ENCODE peak calls at places on chromosomes 3 and 15, in five cellular contexts. One of them, this sample, is unnamed.

GRCh38 chr3:70554170-70554569 is 241.7 kb upstream of the MDFIC2 start:
- DNase-seq in fibroblast of villous mesenchyme: no peak
- DNase-seq in fibroblast of mammary gland: no peak
- DNase-seq in astrocyte of the spinal cord: peak
- DNase-seq in BJ: no peak
- DNase-seq in this sample: no peak

GRCh38 chr15:67832965-67833503 is 6.8 kb downstream of the RNU6-1 start:
- DNase-seq in fibroblast of villous mesenchyme: no peak
- DNase-seq in astrocyte of the spinal cord: no peak
- DNase-seq in BJ: no peak
- DNase-seq in fibroblast of mammary gland: no peak
- DNase-seq in this sample: no peak

GRCh38 chr3:104206925-104207324 is 1159.8 kb upstream of the ALCAM start:
- DNase-seq in astrocyte of the spinal cord: no peak
- DNase-seq in fibroblast of villous mesenchyme: no peak
- DNase-seq in fibroblast of mammary gland: no peak
- DNase-seq in BJ: no peak
- DNase-seq in this sample: no peak

GRCh38 chr3:78268716-78269668 is 1229.1 kb downstream of the ROBO2 start:
- DNase-seq in fibroblast of mammary gland: no peak
- DNase-seq in fibroblast of villous mesenchyme: no peak
- DNase-seq in BJ: no peak
- DNase-seq in astrocyte of the spinal cord: no peak
- DNase-seq in this sample: no peak

GRCh38 chr15:76190767-76191538 is 120.3 kb downstream of the ETFA start:
- DNase-seq in fibroblast of mammary gland: peak
- DNase-seq in fibroblast of villous mesenchyme: peak
- DNase-seq in astrocyte of the spinal cord: peak
- DNase-seq in BJ: no peak
- DNase-seq in this sample: no peak

GRCh38 chr3:25448750-25449684 is 21.0 kb downstream of the RARB start:
- DNase-seq in astrocyte of the spinal cord: peak
- DNase-seq in BJ: no peak
- DNase-seq in fibroblast of villous mesenchyme: peak
- DNase-seq in fibroblast of mammary gland: peak
- DNase-seq in this sample: no peak

GRCh38 chr3:159852821-159853505 is 135.7 kb upstream of the IL12A start:
- DNase-seq in fibroblast of mammary gland: peak
- DNase-seq in BJ: no peak
- DNase-seq in astrocyte of the spinal cord: peak
- DNase-seq in fibroblast of villous mesenchyme: peak
- DNase-seq in this sample: no peak

GRCh38 chr3:51966016-51966415 is 1.2 kb downstream of the PCBP4 start:
- DNase-seq in BJ: no peak
- DNase-seq in fibroblast of villous mesenchyme: no peak
- DNase-seq in fibroblast of mammary gland: no peak
- DNase-seq in astrocyte of the spinal cord: no peak
- DNase-seq in this sample: no peak

GRCh38 chr3:102248981-102249705 is 185.7 kb upstream of the ZPLD1 start:
- DNase-seq in astrocyte of the spinal cord: no peak
- DNase-seq in BJ: no peak
- DNase-seq in fibroblast of villous mesenchyme: no peak
- DNase-seq in fibroblast of mammary gland: no peak
- DNase-seq in this sample: no peak

GRCh38 chr3:178795349-178795748 is 259.1 kb downstream of the KCNMB2 start:
- DNase-seq in fibroblast of mammary gland: no peak
- DNase-seq in BJ: no peak
- DNase-seq in astrocyte of the spinal cord: no peak
- DNase-seq in fibroblast of villous mesenchyme: peak
- DNase-seq in this sample: no peak

GRCh38 chr3:63386568-63386967 is 108.5 kb downstream of the SYNPR start:
- DNase-seq in astrocyte of the spinal cord: no peak
- DNase-seq in BJ: no peak
- DNase-seq in fibroblast of villous mesenchyme: no peak
- DNase-seq in fibroblast of mammary gland: peak
- DNase-seq in this sample: no peak

GRCh38 chr3:127015282-127016042 is 32.5 kb downstream of the PLXNA1 start:
- DNase-seq in astrocyte of the spinal cord: no peak
- DNase-seq in fibroblast of villous mesenchyme: no peak
- DNase-seq in BJ: no peak
- DNase-seq in fibroblast of mammary gland: no peak
- DNase-seq in this sample: no peak

GRCh38 chr15:92714071-92714456 is 58.5 kb upstream of the FAM174B start:
- DNase-seq in astrocyte of the spinal cord: peak
- DNase-seq in fibroblast of villous mesenchyme: peak
- DNase-seq in fibroblast of mammary gland: peak
- DNase-seq in BJ: no peak
- DNase-seq in this sample: peak

GRCh38 chr15:78193731-78194567 is 40.4 kb downstream of the ACSBG1 start:
- DNase-seq in fibroblast of villous mesenchyme: no peak
- DNase-seq in BJ: no peak
- DNase-seq in astrocyte of the spinal cord: no peak
- DNase-seq in fibroblast of mammary gland: no peak
- DNase-seq in this sample: no peak

GRCh38 chr3:139757448-139758030 is 79.8 kb upstream of the NMNAT3 start:
- DNase-seq in fibroblast of mammary gland: no peak
- DNase-seq in astrocyte of the spinal cord: no peak
- DNase-seq in fibroblast of villous mesenchyme: no peak
- DNase-seq in BJ: no peak
- DNase-seq in this sample: no peak

GRCh38 chr3:58471025-58471887 is 20.6 kb upstream of the KCTD6 start:
- DNase-seq in astrocyte of the spinal cord: peak
- DNase-seq in BJ: peak
- DNase-seq in fibroblast of mammary gland: peak
- DNase-seq in fibroblast of villous mesenchyme: peak
- DNase-seq in this sample: peak

GRCh38 chr3:23889950-23890349 is 26.8 kb downstream of the NKIRAS1 start:
- DNase-seq in astrocyte of the spinal cord: no peak
- DNase-seq in fibroblast of mammary gland: no peak
- DNase-seq in BJ: no peak
- DNase-seq in fibroblast of villous mesenchyme: no peak
- DNase-seq in this sample: no peak

GRCh38 chr3:108099679-108100428 is 9.0 kb upstream of the CD47 start:
- DNase-seq in fibroblast of mammary gland: no peak
- DNase-seq in astrocyte of the spinal cord: no peak
- DNase-seq in fibroblast of villous mesenchyme: peak
- DNase-seq in BJ: no peak
- DNase-seq in this sample: no peak

GRCh38 chr15:74610302-74610951 is 5.2 kb upstream of the CLK3 start:
- DNase-seq in fibroblast of villous mesenchyme: peak
- DNase-seq in astrocyte of the spinal cord: no peak
- DNase-seq in fibroblast of mammary gland: no peak
- DNase-seq in BJ: no peak
- DNase-seq in this sample: no peak

GRCh38 chr3:10242182-10243065 is 5.8 kb upstream of the TATDN2 start:
- DNase-seq in fibroblast of mammary gland: peak
- DNase-seq in fibroblast of villous mesenchyme: no peak
- DNase-seq in BJ: peak
- DNase-seq in astrocyte of the spinal cord: peak
- DNase-seq in this sample: no peak

GRCh38 chr15:100775581-100776185 is 103.9 kb upstream of the ALDH1A3 start:
- DNase-seq in astrocyte of the spinal cord: no peak
- DNase-seq in fibroblast of villous mesenchyme: no peak
- DNase-seq in fibroblast of mammary gland: no peak
- DNase-seq in BJ: no peak
- DNase-seq in this sample: no peak
- H3K4me3 ChIP-seq in astrocyte of the spinal cord: no peak
- H3K4me3 ChIP-seq in fibroblast of villous mesenchyme: no peak
- H3K4me3 ChIP-seq in fibroblast of mammary gland: no peak
- H3K4me3 ChIP-seq in BJ: no peak
- H3K4me3 ChIP-seq in this sample: no peak

GRCh38 chr3:116614795-116615362 is 94.7 kb upstream of the TUSC7 start:
- DNase-seq in fibroblast of villous mesenchyme: no peak
- DNase-seq in astrocyte of the spinal cord: no peak
- DNase-seq in BJ: no peak
- DNase-seq in fibroblast of mammary gland: peak
- DNase-seq in this sample: no peak
- TF ChIP-seq CTCF in fibroblast of villous mesenchyme: peak
- TF ChIP-seq CTCF in astrocyte of the spinal cord: no peak
- TF ChIP-seq CTCF in BJ: no peak
- TF ChIP-seq CTCF in fibroblast of mammary gland: peak
- TF ChIP-seq CTCF in this sample: no peak

GRCh38 chr15:98649621-98649995 is 1.3 kb downstream of the IGF1R start:
- DNase-seq in fibroblast of mammary gland: no peak
- DNase-seq in astrocyte of the spinal cord: no peak
- DNase-seq in fibroblast of villous mesenchyme: no peak
- DNase-seq in BJ: no peak
- DNase-seq in this sample: no peak

GRCh38 chr15:98650871-98651481 is 2.6 kb downstream of the IGF1R start:
- DNase-seq in astrocyte of the spinal cord: peak
- DNase-seq in fibroblast of villous mesenchyme: peak
- DNase-seq in fibroblast of mammary gland: peak
- DNase-seq in BJ: no peak
- DNase-seq in this sample: no peak

GRCh38 chr15:98649996-98650870 is 1.9 kb downstream of the IGF1R start:
- DNase-seq in fibroblast of mammary gland: peak
- DNase-seq in astrocyte of the spinal cord: no peak
- DNase-seq in fibroblast of villous mesenchyme: peak
- DNase-seq in BJ: no peak
- DNase-seq in this sample: no peak

GRCh38 chr15:98653686-98654085 is 5.3 kb downstream of the IGF1R start:
- DNase-seq in BJ: no peak
- DNase-seq in fibroblast of villous mesenchyme: no peak
- DNase-seq in astrocyte of the spinal cord: no peak
- DNase-seq in fibroblast of mammary gland: peak
- DNase-seq in this sample: no peak

DNA sequence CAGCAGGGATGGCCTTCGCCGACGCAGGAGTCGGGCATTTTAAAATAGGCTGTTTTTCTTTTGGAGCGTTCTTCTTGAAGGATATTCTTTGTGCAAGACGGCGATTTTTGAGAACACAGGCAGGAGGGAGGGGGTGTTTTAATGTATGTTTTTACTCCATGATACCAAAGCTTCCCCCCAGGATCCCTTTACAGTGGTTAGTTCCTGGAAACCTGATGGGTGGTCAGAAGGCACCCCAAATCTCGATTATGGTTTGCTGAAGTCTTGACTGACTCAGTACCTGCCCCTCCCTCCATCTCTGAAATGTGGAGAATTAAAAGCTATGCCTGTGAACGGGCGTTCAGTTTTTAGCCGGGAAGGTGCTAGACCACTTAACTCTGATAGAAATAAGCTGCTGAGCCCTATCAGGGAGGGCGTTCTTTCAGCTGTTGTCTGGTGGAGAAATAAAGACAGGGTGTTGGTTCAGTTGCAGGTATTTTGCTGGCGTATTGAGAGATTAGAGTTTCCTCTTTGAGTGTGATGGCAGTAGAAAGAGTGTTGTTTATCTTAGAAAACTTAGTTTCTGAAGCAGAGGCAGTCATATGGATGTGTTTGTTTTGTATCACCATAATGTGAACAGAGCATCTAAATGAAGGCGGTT is 3.4 kb downstream of the IGF1R start:
- DNase-seq in fibroblast of mammary gland: peak
- DNase-seq in astrocyte of the spinal cord: peak
- DNase-seq in BJ: no peak
- DNase-seq in fibroblast of villous mesenchyme: no peak
- DNase-seq in this sample: no peak
- H3K4me3 ChIP-seq in fibroblast of mammary gland: peak
- H3K4me3 ChIP-seq in astrocyte of the spinal cord: peak
- H3K4me3 ChIP-seq in BJ: peak
- H3K4me3 ChIP-seq in fibroblast of villous mesenchyme: peak
- H3K4me3 ChIP-seq in this sample: peak

GRCh38 chr3:19216669-19217337 is 68.5 kb downstream of the KCNH8 start:
- DNase-seq in fibroblast of villous mesenchyme: no peak
- DNase-seq in fibroblast of mammary gland: no peak
- DNase-seq in BJ: no peak
- DNase-seq in astrocyte of the spinal cord: no peak
- DNase-seq in this sample: no peak

GRCh38 chr3:19215427-19215826 is 67.1 kb downstream of the KCNH8 start:
- DNase-seq in BJ: no peak
- DNase-seq in astrocyte of the spinal cord: no peak
- DNase-seq in fibroblast of villous mesenchyme: no peak
- DNase-seq in fibroblast of mammary gland: no peak
- DNase-seq in this sample: no peak

GRCh38 chr3:19213608-19214220 is 65.4 kb downstream of the KCNH8 start:
- DNase-seq in fibroblast of mammary gland: no peak
- DNase-seq in fibroblast of villous mesenchyme: no peak
- DNase-seq in astrocyte of the spinal cord: no peak
- DNase-seq in BJ: no peak
- DNase-seq in this sample: no peak
- TF ChIP-seq CTCF in fibroblast of mammary gland: no peak
- TF ChIP-seq CTCF in fibroblast of villous mesenchyme: no peak
- TF ChIP-seq CTCF in astrocyte of the spinal cord: no peak
- TF ChIP-seq CTCF in BJ: no peak
- TF ChIP-seq CTCF in this sample: no peak

GRCh38 chr15:89463113-89463512 is 33.3 kb downstream of the RHCG start:
- DNase-seq in BJ: no peak
- DNase-seq in astrocyte of the spinal cord: no peak
- DNase-seq in fibroblast of villous mesenchyme: no peak
- DNase-seq in fibroblast of mammary gland: no peak
- DNase-seq in this sample: no peak
- H3K4me3 ChIP-seq in BJ: no peak
- H3K4me3 ChIP-seq in astrocyte of the spinal cord: no peak
- H3K4me3 ChIP-seq in fibroblast of villous mesenchyme: no peak
- H3K4me3 ChIP-seq in fibroblast of mammary gland: no peak
- H3K4me3 ChIP-seq in this sample: no peak

DNA sequence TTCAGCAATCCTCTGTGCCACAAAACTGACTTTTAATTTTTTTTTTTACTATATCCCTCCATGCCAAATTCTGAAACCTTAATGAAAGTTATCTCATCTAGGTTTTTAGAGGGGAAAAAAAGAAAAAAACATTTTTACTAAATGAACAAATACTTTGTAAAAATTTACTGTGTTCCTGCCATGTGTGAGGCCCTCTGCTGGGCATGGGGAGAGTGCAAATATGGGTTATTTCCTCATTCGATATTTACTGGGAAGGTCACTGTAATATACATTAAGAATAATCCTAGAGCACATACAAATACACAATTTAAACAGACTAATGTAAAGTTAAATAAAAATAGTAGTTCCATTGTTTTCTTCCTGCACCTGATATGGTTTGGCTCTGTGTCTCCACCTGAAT is 215.0 kb downstream of the GRM7 start:
- DNase-seq in astrocyte of the spinal cord: no peak
- DNase-seq in fibroblast of villous mesenchyme: no peak
- DNase-seq in fibroblast of mammary gland: no peak
- DNase-seq in BJ: no peak
- DNase-seq in this sample: no peak
- TF ChIP-seq CTCF in astrocyte of the spinal cord: peak
- TF ChIP-seq CTCF in fibroblast of villous mesenchyme: no peak
- TF ChIP-seq CTCF in fibroblast of mammary gland: no peak
- TF ChIP-seq CTCF in BJ: no peak
- TF ChIP-seq CTCF in this sample: no peak